ENCODE peak calls at places on chromosomes 5 and 9, in four cellular contexts. K, P, D and H are unnamed samples.

GRCh38 chr5:96285823-96286222 is 147.2 kb downstream of the PCSK1 start:
- DNase-seq in D (no peak), K (no peak), P (no peak), H (no peak)

GRCh38 chr5:134445841-134446818 is 34.4 kb upstream of the CDKN2AIPNL start:
- DNase-seq in P (no peak), K (no peak), D (no peak), H (no peak)

GRCh38 chr5:89071941-89072331 is 189.0 kb upstream of the MEF2C start:
- DNase-seq in K (no peak), D (no peak), P (no peak), H (no peak)

GRCh38 chr5:156332245-156332644 is 5.3 kb downstream of the SGCD start:
- DNase-seq in K (no peak), D (no peak), P (no peak), H (no peak)

GRCh38 chr9:97307091-97307490 is 368 bp upstream of the CCDC180 start:
- DNase-seq in K (peak; percentile 87), P (no peak), D (no peak), H (no peak)

GRCh38 chr9:97802276-97802675 is 50.8 kb upstream of the FOXE1 start:
- DNase-seq in P (no peak), K (no peak), D (no peak), H (no peak)

GRCh38 chr9:114958021-114958846 is 27.8 kb upstream of the TNFSF8 start:
- DNase-seq in K (no peak), P (no peak), D (no peak), H (no peak)

GRCh38 chr9:98380065-98380681 is 124.7 kb upstream of the TBC1D2 start:
- DNase-seq in K (no peak), D (no peak), P (no peak), H (peak; percentile 31)

GRCh38 chr9:105676351-105676923 is 14.2 kb downstream of the TAL2 start:
- DNase-seq in K (no peak), P (no peak), D (no peak), H (peak; percentile 72)

GRCh38 chr5:10474521-10475075 is 32.9 kb downstream of the ROPN1L start:
- DNase-seq in D (no peak), P (no peak), K (no peak), H (no peak)

GRCh38 chr5:128356011-128356410 is 182.0 kb downstream of the FBN2 start:
- DNase-seq in D (no peak), P (no peak), K (no peak), H (no peak)

GRCh38 chr5:15610216-15610615 is 110.2 kb downstream of the FBXL7 start:
- DNase-seq in D (no peak), K (no peak), P (no peak), H (no peak)

GRCh38 chr5:154737667-154738320 is 17.4 kb upstream of the LARP1 start:
- DNase-seq in D (no peak), K (no peak), P (no peak), H (no peak)

GRCh38 chr9:115923903-115924668 is 229.5 kb upstream of the PAPPA start:
- DNase-seq in D (no peak), P (no peak), K (no peak), H (no peak)

GRCh38 chr9:89000973-89001916 is 10.0 kb downstream of the S1PR3 start:
- DNase-seq in K (peak; percentile 85), D (peak; percentile 63), P (peak; percentile 23), H (peak; percentile 5)

GRCh38 chr5:14665110-14665822 is 748 bp downstream of the OTULIN start:
- DNase-seq in P (no peak), K (peak; percentile 52), D (no peak), H (no peak)

GRCh38 chr5:152066760-152067159 is 142.1 kb upstream of the GLRA1 start:
- DNase-seq in P (no peak), K (no peak), D (no peak), H (no peak)

GRCh38 chr5:129904667-129905466 is 602 bp downstream of the CHSY3 start:
- DNase-seq in D (no peak), P (no peak), K (peak; percentile 5), H (no peak)

GRCh38 chr5:74318985-74319563 is 321.5 kb downstream of the ENC1 start:
- DNase-seq in P (no peak), K (no peak), D (no peak), H (no peak)

GRCh38 chr5:73909474-73909873 is 283.5 kb downstream of the ARHGEF28 start:
- DNase-seq in D (no peak), P (no peak), K (no peak), H (no peak)

GRCh38 chr5:93583799-93584530 is 943 bp downstream of the NR2F1 start:
- DNase-seq in P (no peak), K (no peak), D (no peak), H (no peak)

GRCh38 chr5:83306572-83307241 is 164.8 kb upstream of the VCAN start:
- DNase-seq in P (no peak), D (no peak), K (no peak), H (no peak)

GRCh38 chr5:101678494-101679193 is 617.4 kb downstream of the SLCO4C1 start:
- DNase-seq in P (no peak), K (peak; percentile 6), D (no peak), H (peak; percentile 30)

GRCh38 chr9:36118706-36119105 is 17.8 kb upstream of the GLIPR2 start:
- DNase-seq in P (no peak), D (no peak), K (no peak), H (no peak)

GRCh38 chr5:132526974-132527564 is 16.3 kb downstream of the IL5 start:
- DNase-seq in K (no peak), D (no peak), P (no peak), H (no peak)

GRCh38 chr5:173530547-173530946 is 85.9 kb downstream of the BOD1 start:
- DNase-seq in D (no peak), K (no peak), P (no peak), H (no peak)

GRCh38 chr9:129550199-129550839 is 70.6 kb downstream of the C9orf50 start:
- DNase-seq in D (no peak), P (no peak), K (peak; percentile 78), H (no peak)

GRCh38 chr5:167816354-167816753 is 475.1 kb upstream of the WWC1 start:
- DNase-seq in P (no peak), D (no peak), K (no peak), H (no peak)

GRCh38 chr9:91159664-91160121 is 202.0 kb downstream of the AUH start:
- DNase-seq in K (no peak), P (no peak), D (no peak), H (no peak)

GRCh38 chr5:169201597-169201996 is 99.3 kb downstream of the SLIT3 start:
- DNase-seq in D (no peak), K (no peak), P (no peak), H (peak; percentile 15)

GRCh38 chr5:168408561-168409321 is 77.5 kb upstream of the RARS1 start:
- DNase-seq in K (no peak), P (no peak), D (no peak), H (no peak)

GRCh38 chr5:67350185-67350584 is 153.6 kb upstream of the CD180 start:
- DNase-seq in P (no peak), K (no peak), D (no peak), H (no peak)